ENCODE peak calls at places on chromosomes 16 and 17, in ten cellular contexts. Z is AG04449; I is naive thymus-derived CD4-positive, alpha-beta T cell; G is cardiac fibroblast; O is hepatocyte; L is AG09309; J is CD4-positive, CD25-positive, alpha-beta regulatory T cell; S is tibial nerve; F is fibroblast of mammary gland; B is AG10803. E is an unnamed sample.

GRCh38 chr16:87762620-87763019 is 3.2 kb downstream of the KLHDC4 start:
- DNase-seq in Z (no peak), I (no peak), G (no peak), O (no peak), L (no peak), J (no peak), S (no peak), F (no peak), B (no peak), E (no peak)

GRCh38 chr17:13410874-13411273 is 190.9 kb downstream of the HS3ST3A1 start:
- DNase-seq in Z (no peak), I (no peak), G (peak; percentile 59), O (peak; percentile 12), L (no peak), J (no peak), S (no peak), F (peak; percentile 71), B (peak; percentile 74), E (no peak)

GRCh38 chr17:17498606-17499301 is 2.6 kb upstream of the RASD1 start:
- DNase-seq in Z (no peak), I (no peak), G (no peak), O (no peak), L (no peak), J (no peak), S (no peak), F (no peak), B (no peak), E (no peak)

GRCh38 chr16:5036228-5037156 is 2.8 kb upstream of the NAGPA start:
- DNase-seq in Z (no peak), I (no peak), G (peak; percentile 29), O (no peak), L (no peak), J (no peak), S (no peak), F (no peak), B (no peak), E (no peak)

GRCh38 chr16:68658258-68658973 is 13.3 kb downstream of the CDH3 start:
- DNase-seq in Z (peak; percentile 54), I (no peak), G (peak; percentile 64), O (peak; percentile 64), L (peak; percentile 61), J (no peak), S (no peak), F (peak; percentile 50), B (peak; percentile 75), E (peak; percentile 87)

GRCh38 chr17:16121915-16122314 is 93.4 kb downstream of the NCOR1 start:
- DNase-seq in Z (no peak), I (no peak), G (peak; percentile 17), O (no peak), L (no peak), J (no peak), S (no peak), F (no peak), B (no peak), E (no peak)

GRCh38 chr16:78593352-78593751 is 493.9 kb downstream of the WWOX start:
- DNase-seq in Z (no peak), I (no peak), G (no peak), O (no peak), L (no peak), J (no peak), S (no peak), F (no peak), B (no peak), E (no peak)

GRCh38 chr16:5412721-5413120 is 315.1 kb upstream of the EEF2KMT start:
- DNase-seq in Z (no peak), I (no peak), G (no peak), O (no peak), L (no peak), J (no peak), S (no peak), F (no peak), B (no peak), E (no peak)

GRCh38 chr17:82830249-82830661 is 9.6 kb downstream of the ZNF750 start:
- DNase-seq in Z (no peak), I (no peak), G (peak; percentile 61), O (no peak), L (no peak), J (no peak), S (no peak), F (peak; percentile 62), B (no peak), E (no peak)

GRCh38 chr17:69192754-69193153 is 35.9 kb downstream of the ABCA10 start:
- DNase-seq in Z (no peak), I (no peak), G (no peak), O (no peak), L (no peak), J (no peak), S (no peak), F (no peak), B (no peak), E (no peak)

GRCh38 chr17:61335105-61335844 is 64.4 kb upstream of the TBX2 start:
- DNase-seq in Z (no peak), I (no peak), G (peak; percentile 83), O (peak; percentile 66), L (no peak), J (no peak), S (no peak), F (peak; percentile 86), B (no peak), E (no peak)

GRCh38 chr16:30665155-30665829 is 7.1 kb downstream of the FBRS start:
- DNase-seq in Z (no peak), I (no peak), G (no peak), O (no peak), L (no peak), J (no peak), S (no peak), F (no peak), B (no peak), E (no peak)

GRCh38 chr17:47621293-47622178 is 28.2 kb upstream of the KPNB1 start:
- DNase-seq in Z (peak; percentile 61), I (no peak), G (peak; percentile 92), O (peak; percentile 73), L (peak; percentile 69), J (no peak), S (no peak), F (peak; percentile 88), B (peak; percentile 87), E (peak; percentile 16)

GRCh38 chr17:50684288-50684611 is 23.5 kb downstream of the ANKRD40 start:
- DNase-seq in Z (no peak), I (no peak), G (no peak), O (no peak), L (no peak), J (no peak), S (no peak), F (no peak), B (no peak), E (no peak)

GRCh38 chr17:76582660-76583059 is 3.0 kb downstream of the ST6GALNAC2 start:
- DNase-seq in Z (no peak), I (no peak), G (no peak), O (no peak), L (no peak), J (no peak), S (no peak), F (no peak), B (no peak), E (no peak)
- H3K4me3 ChIP-seq in Z (no peak overlapping the region), I (no peak overlapping the region), G (no peak overlapping the region), O (no peak overlapping the region), L (no peak overlapping the region), J (no peak overlapping the region), S (no peak overlapping the region), F (no peak overlapping the region), B (no peak overlapping the region), E (no peak overlapping the region)

GRCh38 chr17:36945959-36946725 is 2.6 kb upstream of the AATF start:
- DNase-seq in Z (no peak), I (no peak), G (no peak), O (no peak), L (no peak), J (no peak), S (no peak), F (no peak), B (no peak), E (no peak)

GRCh38 chr17:36945160-36945559 is 3.6 kb upstream of the AATF start:
- DNase-seq in Z (no peak), I (no peak), G (no peak), O (no peak), L (no peak), J (no peak), S (no peak), F (no peak), B (no peak), E (no peak)

GRCh38 chr17:36947922-36948716 is 635 bp upstream of the AATF start:
- DNase-seq in Z (no peak), I (no peak), G (no peak), O (no peak), L (no peak), J (no peak), S (no peak), F (no peak), B (no peak), E (no peak)

GRCh38 chr17:36944488-36945040 is 4.2 kb upstream of the AATF start:
- DNase-seq in Z (no peak), I (no peak), G (no peak), O (no peak), L (no peak), J (no peak), S (no peak), F (no peak), B (no peak), E (no peak)

DNA sequence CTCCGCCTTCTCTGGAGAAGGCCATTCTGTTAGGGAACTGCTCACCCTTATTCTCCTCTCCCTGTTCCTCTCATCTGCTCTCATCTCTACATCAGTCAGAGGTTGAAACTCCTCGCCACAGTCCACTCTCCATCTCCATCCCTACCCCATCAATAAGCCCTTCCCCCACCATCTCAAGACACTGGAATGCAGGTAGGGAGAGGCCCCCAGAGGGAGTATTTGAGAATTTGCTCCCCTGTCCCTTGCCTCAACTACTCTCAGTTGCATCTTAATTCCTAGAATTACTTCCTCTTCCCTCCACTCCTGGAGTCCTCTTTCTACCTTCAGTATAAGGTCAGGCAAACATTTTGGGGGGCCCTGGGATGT is 2.0 kb upstream of the AATF start:
- DNase-seq in Z (no peak), I (no peak), G (no peak), O (no peak), L (no peak), J (no peak), S (no peak), F (no peak), B (no peak), E (no peak)
- H3K4me3 ChIP-seq in Z (no peak overlapping the region), I (no peak overlapping the region), G (no peak overlapping the region), O (no peak overlapping the region), L (no peak overlapping the region), J (no peak overlapping the region), S (no peak overlapping the region), F (no peak overlapping the region), B (no peak overlapping the region), E (no peak overlapping the region)

GRCh38 chr17:72378414-72379395 is 257.9 kb downstream of the SOX9 start:
- DNase-seq in Z (no peak), I (no peak), G (no peak), O (no peak), L (no peak), J (no peak), S (no peak), F (no peak), B (no peak), E (no peak)
- H3K4me3 ChIP-seq in Z (no peak overlapping the region), I (no peak overlapping the region), G (no peak overlapping the region), O (no peak overlapping the region), L (no peak overlapping the region), J (no peak overlapping the region), S (no peak overlapping the region), F (no peak overlapping the region), B (no peak overlapping the region), E (peak overlapping the region; percentile 46)

DNA sequence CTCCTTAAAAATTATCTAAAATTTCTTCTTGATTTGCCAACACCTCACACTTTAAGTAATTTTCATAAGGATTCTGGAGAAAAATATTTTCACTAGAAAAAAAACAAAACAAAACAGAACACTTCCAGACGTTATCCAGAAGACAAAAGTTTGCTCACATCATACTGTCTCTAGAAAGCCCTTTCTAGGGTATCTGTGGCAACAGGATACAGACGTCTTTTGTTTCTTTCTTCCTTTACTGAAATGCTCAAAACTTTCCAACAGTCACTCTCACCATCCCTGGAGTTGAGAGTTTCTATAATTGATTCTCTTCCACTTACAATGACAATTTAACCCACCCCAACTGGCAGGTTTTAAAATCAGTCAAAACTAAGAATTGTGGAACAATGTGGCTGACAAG is 2.6 kb downstream of the ZC3H7A start:
- DNase-seq in Z (no peak), I (no peak), G (no peak), O (no peak), L (no peak), J (no peak), S (no peak), F (no peak), B (no peak), E (no peak)
- H3K4me3 ChIP-seq in Z (no peak overlapping the region), I (no peak overlapping the region), G (no peak overlapping the region), O (no peak overlapping the region), L (no peak overlapping the region), J (peak overlapping the region; percentile 92), S (no peak overlapping the region), F (no peak overlapping the region), B (no peak overlapping the region), E (no peak overlapping the region)